ENCODE peak calls at places on chromosome 2, in eight cellular contexts. One of them, this sample, is unnamed.

GRCh38 chr2:10990561-10991111 is 78.9 kb downstream of the KCNF1 start:
- DNase-seq in thyroid gland: no peak
- DNase-seq in GM12864: no peak
- DNase-seq in GM13977: no peak
- DNase-seq in AG04449: no peak
- DNase-seq in cardiac muscle cell: no peak
- DNase-seq in fibroblast of lung: no peak
- DNase-seq in osteocyte: no peak
- DNase-seq in this sample: no peak

GRCh38 chr2:44268259-44268649 is 7.0 kb upstream of the SLC3A1 start:
- DNase-seq in cardiac muscle cell: no peak
- DNase-seq in thyroid gland: no peak
- DNase-seq in osteocyte: no peak
- DNase-seq in GM12864: no peak
- DNase-seq in GM13977: no peak
- DNase-seq in fibroblast of lung: peak; percentile 83
- DNase-seq in AG04449: no peak
- DNase-seq in this sample: no peak

GRCh38 chr2:74046441-74046840 is 61.7 kb downstream of the TET3 start:
- DNase-seq in fibroblast of lung: no peak
- DNase-seq in osteocyte: no peak
- DNase-seq in AG04449: no peak
- DNase-seq in cardiac muscle cell: no peak
- DNase-seq in GM12864: no peak
- DNase-seq in thyroid gland: no peak
- DNase-seq in GM13977: no peak
- DNase-seq in this sample: no peak

GRCh38 chr2:39666489-39667141 is 898 bp downstream of the TMEM178A start:
- DNase-seq in thyroid gland: peak; percentile 5
- DNase-seq in AG04449: no peak
- DNase-seq in osteocyte: no peak
- DNase-seq in fibroblast of lung: peak; percentile 17
- DNase-seq in cardiac muscle cell: no peak
- DNase-seq in GM12864: no peak
- DNase-seq in GM13977: peak; percentile 31
- DNase-seq in this sample: no peak

GRCh38 chr2:233114421-233114861 is 54.3 kb downstream of the INPP5D start:
- DNase-seq in GM12864: no peak
- DNase-seq in cardiac muscle cell: no peak
- DNase-seq in thyroid gland: no peak
- DNase-seq in AG04449: no peak
- DNase-seq in GM13977: no peak
- DNase-seq in osteocyte: no peak
- DNase-seq in fibroblast of lung: no peak
- DNase-seq in this sample: no peak

GRCh38 chr2:224819075-224819474 is 102.9 kb upstream of the CCDC195 start:
- DNase-seq in osteocyte: no peak
- DNase-seq in cardiac muscle cell: no peak
- DNase-seq in GM13977: no peak
- DNase-seq in GM12864: no peak
- DNase-seq in fibroblast of lung: peak; percentile 14
- DNase-seq in AG04449: no peak
- DNase-seq in thyroid gland: no peak
- DNase-seq in this sample: no peak

GRCh38 chr2:114962551-114962950 is 520.1 kb downstream of the DPP10 start:
- DNase-seq in AG04449: no peak
- DNase-seq in fibroblast of lung: no peak
- DNase-seq in osteocyte: no peak
- DNase-seq in GM12864: no peak
- DNase-seq in thyroid gland: no peak
- DNase-seq in cardiac muscle cell: no peak
- DNase-seq in GM13977: no peak
- DNase-seq in this sample: no peak

GRCh38 chr2:9655441-9656269 is 24.9 kb upstream of the YWHAQ start:
- DNase-seq in AG04449: peak; percentile 83
- DNase-seq in GM12864: peak; percentile 54
- DNase-seq in fibroblast of lung: peak; percentile 94
- DNase-seq in cardiac muscle cell: no peak
- DNase-seq in osteocyte: no peak
- DNase-seq in thyroid gland: no peak
- DNase-seq in GM13977: peak; percentile 56
- DNase-seq in this sample: no peak

GRCh38 chr2:145715601-145716000 is 1195.7 kb upstream of the ZEB2 start:
- DNase-seq in fibroblast of lung: peak; percentile 44
- DNase-seq in GM13977: no peak
- DNase-seq in cardiac muscle cell: no peak
- DNase-seq in GM12864: no peak
- DNase-seq in thyroid gland: no peak
- DNase-seq in AG04449: no peak
- DNase-seq in osteocyte: no peak
- DNase-seq in this sample: no peak

GRCh38 chr2:63050186-63050915 is at the start of gene OTX1:
- DNase-seq in GM13977: peak; percentile 96
- DNase-seq in fibroblast of lung: peak; percentile 30
- DNase-seq in AG04449: no peak
- DNase-seq in thyroid gland: peak; percentile 47
- DNase-seq in osteocyte: no peak
- DNase-seq in GM12864: peak; percentile 34
- DNase-seq in cardiac muscle cell: peak; percentile 78
- DNase-seq in this sample: no peak

GRCh38 chr2:20671036-20671735 is 4.2 kb downstream of the GDF7 start:
- DNase-seq in thyroid gland: no peak
- DNase-seq in osteocyte: no peak
- DNase-seq in cardiac muscle cell: no peak
- DNase-seq in GM13977: peak; percentile 23
- DNase-seq in fibroblast of lung: no peak
- DNase-seq in AG04449: no peak
- DNase-seq in GM12864: no peak
- DNase-seq in this sample: no peak

GRCh38 chr2:73970850-73971471 is 13.7 kb upstream of the TET3 start:
- DNase-seq in osteocyte: no peak
- DNase-seq in GM12864: peak; percentile 63
- DNase-seq in thyroid gland: peak; percentile 86
- DNase-seq in fibroblast of lung: no peak
- DNase-seq in GM13977: peak; percentile 44
- DNase-seq in AG04449: no peak
- DNase-seq in cardiac muscle cell: peak; percentile 65
- DNase-seq in this sample: no peak

GRCh38 chr2:98545591-98545990 is 62.7 kb downstream of the COA5 start:
- DNase-seq in GM13977: no peak
- DNase-seq in cardiac muscle cell: no peak
- DNase-seq in osteocyte: no peak
- DNase-seq in GM12864: no peak
- DNase-seq in thyroid gland: no peak
- DNase-seq in fibroblast of lung: no peak
- DNase-seq in AG04449: no peak
- DNase-seq in this sample: no peak

GRCh38 chr2:185316383-185316782 is 422.2 kb upstream of the FSIP2 start:
- DNase-seq in fibroblast of lung: peak; percentile 0
- DNase-seq in GM13977: peak; percentile 4
- DNase-seq in GM12864: no peak
- DNase-seq in AG04449: no peak
- DNase-seq in cardiac muscle cell: no peak
- DNase-seq in thyroid gland: no peak
- DNase-seq in osteocyte: no peak
- DNase-seq in this sample: no peak

GRCh38 chr2:176652300-176653182 is 383.3 kb downstream of the MTX2 start:
- DNase-seq in osteocyte: no peak
- DNase-seq in thyroid gland: no peak
- DNase-seq in cardiac muscle cell: peak; percentile 70
- DNase-seq in GM13977: peak; percentile 44
- DNase-seq in fibroblast of lung: peak; percentile 47
- DNase-seq in GM12864: no peak
- DNase-seq in AG04449: no peak
- DNase-seq in this sample: peak; percentile 31

GRCh38 chr2:171227066-171227782 is 66.5 kb upstream of the TLK1 start:
- DNase-seq in osteocyte: no peak
- DNase-seq in GM13977: no peak
- DNase-seq in thyroid gland: no peak
- DNase-seq in fibroblast of lung: peak; percentile 43
- DNase-seq in GM12864: no peak
- DNase-seq in AG04449: no peak
- DNase-seq in cardiac muscle cell: no peak
- DNase-seq in this sample: peak; percentile 28

GRCh38 chr2:195590199-195590865 is 66.7 kb upstream of the SLC39A10 start:
- DNase-seq in AG04449: no peak
- DNase-seq in GM12864: no peak
- DNase-seq in cardiac muscle cell: no peak
- DNase-seq in fibroblast of lung: no peak
- DNase-seq in thyroid gland: peak; percentile 60
- DNase-seq in GM13977: no peak
- DNase-seq in osteocyte: no peak
- DNase-seq in this sample: no peak

GRCh38 chr2:88159955-88160415 is 10.2 kb upstream of the THNSL2 start:
- DNase-seq in fibroblast of lung: peak; percentile 45
- DNase-seq in GM13977: peak; percentile 63
- DNase-seq in thyroid gland: peak; percentile 46
- DNase-seq in GM12864: peak; percentile 13
- DNase-seq in AG04449: no peak
- DNase-seq in osteocyte: no peak
- DNase-seq in cardiac muscle cell: peak; percentile 83
- DNase-seq in this sample: peak; percentile 51

GRCh38 chr2:158724803-158725271 is 70.3 kb upstream of the DAPL1 start:
- DNase-seq in thyroid gland: peak; percentile 68
- DNase-seq in osteocyte: no peak
- DNase-seq in AG04449: no peak
- DNase-seq in fibroblast of lung: peak; percentile 34
- DNase-seq in GM13977: no peak
- DNase-seq in cardiac muscle cell: no peak
- DNase-seq in GM12864: no peak
- DNase-seq in this sample: no peak

GRCh38 chr2:130749078-130749477 is 6.3 kb upstream of the AMER3 start:
- DNase-seq in GM12864: no peak
- DNase-seq in osteocyte: no peak
- DNase-seq in GM13977: no peak
- DNase-seq in cardiac muscle cell: no peak
- DNase-seq in fibroblast of lung: no peak
- DNase-seq in AG04449: no peak
- DNase-seq in thyroid gland: no peak
- DNase-seq in this sample: no peak

DNA sequence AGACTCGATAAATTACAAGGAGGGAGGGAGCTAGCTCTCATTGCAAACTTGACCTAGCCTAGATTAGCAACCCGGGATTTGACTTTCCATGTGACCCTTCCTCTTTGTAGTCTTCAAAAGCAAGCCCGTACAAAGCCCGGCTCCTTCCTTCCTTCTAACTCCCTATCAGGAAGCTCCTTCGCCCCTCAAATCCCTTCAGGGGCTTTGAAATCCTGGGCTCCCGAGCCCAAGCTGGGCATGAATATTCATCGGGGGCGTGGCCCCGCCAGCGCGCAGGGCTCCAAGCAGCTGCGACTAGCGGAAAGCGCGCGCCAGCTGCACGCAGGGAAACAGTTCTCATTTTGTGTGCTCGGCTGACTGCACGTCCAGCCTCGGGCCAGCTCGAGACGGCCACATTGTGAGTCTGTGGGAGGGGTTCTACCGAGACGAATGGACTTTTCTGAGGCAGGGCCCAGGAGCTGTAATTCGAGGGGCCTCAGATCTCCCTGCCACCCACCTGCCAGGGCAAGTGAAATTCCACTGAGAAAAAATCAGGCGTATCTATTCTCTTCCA is 84.0 kb upstream of the PELI1 start:
- DNase-seq in osteocyte: peak; percentile 85
- DNase-seq in cardiac muscle cell: peak; percentile 91
- DNase-seq in GM12864: peak; percentile 39
- DNase-seq in thyroid gland: peak; percentile 72
- DNase-seq in AG04449: no peak
- DNase-seq in GM13977: peak; percentile 72
- DNase-seq in fibroblast of lung: peak; percentile 69
- DNase-seq in this sample: no peak
- TF ChIP-seq CTCF in osteocyte: no peak
- TF ChIP-seq CTCF in cardiac muscle cell: peak; percentile 4
- TF ChIP-seq CTCF in GM12864: no peak
- TF ChIP-seq CTCF in thyroid gland: no peak
- TF ChIP-seq CTCF in AG04449: peak; percentile 10
- TF ChIP-seq CTCF in GM13977: no peak
- TF ChIP-seq CTCF in fibroblast of lung: no peak
- TF ChIP-seq CTCF in this sample: peak; percentile 2

GRCh38 chr2:138577066-138577465 is 75.5 kb downstream of the SPOPL start:
- DNase-seq in cardiac muscle cell: no peak
- DNase-seq in AG04449: no peak
- DNase-seq in thyroid gland: no peak
- DNase-seq in GM13977: no peak
- DNase-seq in osteocyte: no peak
- DNase-seq in fibroblast of lung: no peak
- DNase-seq in GM12864: no peak
- DNase-seq in this sample: no peak
- TF ChIP-seq CTCF in cardiac muscle cell: no peak
- TF ChIP-seq CTCF in AG04449: no peak
- TF ChIP-seq CTCF in thyroid gland: no peak
- TF ChIP-seq CTCF in GM13977: no peak
- TF ChIP-seq CTCF in osteocyte: no peak
- TF ChIP-seq CTCF in fibroblast of lung: no peak
- TF ChIP-seq CTCF in GM12864: no peak
- TF ChIP-seq CTCF in this sample: no peak

DNA sequence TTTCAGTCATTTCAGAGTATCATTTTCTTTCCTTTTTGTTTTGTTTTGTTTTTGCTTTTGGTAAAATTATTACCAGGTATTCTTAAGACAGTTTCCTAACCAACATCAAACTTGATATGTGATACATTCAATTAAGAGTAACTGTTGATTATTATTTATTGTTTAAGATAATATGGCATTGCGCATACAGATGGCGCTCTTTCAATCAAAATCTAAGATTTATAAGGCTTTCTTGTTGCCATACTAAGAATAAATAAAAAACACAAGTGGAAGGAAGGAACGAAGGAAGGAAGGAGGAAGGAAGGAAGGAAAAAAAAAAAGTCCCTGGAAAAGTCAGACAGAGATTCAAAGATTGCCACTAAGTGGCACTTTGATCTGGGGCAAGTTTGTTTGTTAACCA is 1308.7 kb upstream of the FAM98A start:
- DNase-seq in AG04449: no peak
- DNase-seq in fibroblast of lung: no peak
- DNase-seq in GM13977: no peak
- DNase-seq in osteocyte: no peak
- DNase-seq in GM12864: no peak
- DNase-seq in cardiac muscle cell: no peak
- DNase-seq in thyroid gland: no peak
- DNase-seq in this sample: no peak
- TF ChIP-seq CTCF in AG04449: no peak
- TF ChIP-seq CTCF in fibroblast of lung: no peak
- TF ChIP-seq CTCF in GM13977: no peak
- TF ChIP-seq CTCF in osteocyte: no peak
- TF ChIP-seq CTCF in GM12864: no peak
- TF ChIP-seq CTCF in cardiac muscle cell: no peak
- TF ChIP-seq CTCF in thyroid gland: no peak
- TF ChIP-seq CTCF in this sample: no peak

DNA sequence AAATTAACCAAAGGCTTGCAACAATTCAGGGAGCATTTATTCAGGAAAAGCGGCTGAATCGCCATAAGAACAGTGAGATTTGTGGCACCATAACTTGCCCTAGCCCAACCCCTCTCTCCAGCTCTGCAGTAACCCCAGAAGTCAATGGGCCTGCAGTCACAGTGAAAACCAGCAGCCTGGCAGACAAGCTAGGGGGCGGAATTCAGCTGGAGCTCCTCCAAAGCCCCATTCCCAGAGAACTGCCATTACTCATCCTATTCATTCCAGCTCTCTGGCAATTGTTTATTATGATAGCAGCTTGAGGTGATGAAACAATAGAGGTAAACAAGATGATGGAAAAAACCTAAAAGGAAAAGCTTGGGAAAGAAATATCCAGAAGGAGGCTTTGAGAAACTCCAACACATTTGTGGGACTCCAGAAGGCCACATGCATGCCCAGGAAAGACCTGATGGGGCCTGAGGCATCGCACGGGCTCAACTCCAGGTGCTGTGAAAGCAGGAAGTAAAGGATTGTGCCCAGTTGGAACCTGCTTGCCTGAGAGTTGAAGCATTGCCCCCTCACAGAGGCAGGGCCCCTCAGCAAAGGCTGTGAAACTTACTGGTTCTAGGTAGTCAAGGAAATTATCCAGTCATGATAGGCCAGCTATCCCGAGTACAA is 126.8 kb downstream of the TWIST2 start:
- DNase-seq in fibroblast of lung: peak; percentile 94
- DNase-seq in cardiac muscle cell: no peak
- DNase-seq in GM13977: no peak
- DNase-seq in AG04449: peak; percentile 37
- DNase-seq in thyroid gland: no peak
- DNase-seq in GM12864: no peak
- DNase-seq in osteocyte: no peak
- DNase-seq in this sample: peak; percentile 82
- TF ChIP-seq CTCF in fibroblast of lung: peak; percentile 62
- TF ChIP-seq CTCF in cardiac muscle cell: peak; percentile 62
- TF ChIP-seq CTCF in GM13977: no peak
- TF ChIP-seq CTCF in AG04449: peak; percentile 53
- TF ChIP-seq CTCF in thyroid gland: no peak
- TF ChIP-seq CTCF in GM12864: no peak
- TF ChIP-seq CTCF in osteocyte: no peak
- TF ChIP-seq CTCF in this sample: peak; percentile 68

This sample was measured in AG09309.